ENCODE peak calls at places on chromosomes 7 and 10, in seven cellular contexts. Z is heart right ventricle; H is cardiac muscle cell; R is NCI-H1092 treated with DMSO at 0.1 percent for 48 hours; Q is stimulated activated CD4-positive, alpha-beta T cell treated with anti-CD3 and anti-CD28 coated beads, Interleukin-1b, Interleukin-23, amount 100 ng/mL, for 24 hours; K is Kasumi-1; D is left ventricle myocardium inferior. F is an unnamed sample.

GRCh38 chr10:112446855-112447691 is at the start of the genes VTI1A and ZDHHC6:
- DNase-seq in Q (peak), K (peak), Z (peak), H (peak), R (peak), D (peak), F (no peak)

GRCh38 chr10:100739516-100740368 is 5.6 kb upstream of the PAX2 start:
- DNase-seq in K (no peak), H (no peak), D (no peak), R (no peak), Q (no peak), Z (no peak), F (no peak)

GRCh38 chr7:12696001-12696400 is 8.6 kb downstream of the ARL4A start:
- DNase-seq in H (no peak), Q (no peak), Z (no peak), R (no peak), K (no peak), D (no peak), F (no peak)

GRCh38 chr7:10815546-10815945 is 158.1 kb upstream of the PHF14 start:
- DNase-seq in K (no peak), H (no peak), Q (no peak), Z (no peak), R (peak), D (no peak), F (no peak)

GRCh38 chr10:42428534-42428933 is 209.8 kb downstream of the ZNF33B start:
- DNase-seq in Z (no peak), H (peak), R (no peak), K (peak), Q (no peak), D (no peak), F (no peak)

GRCh38 chr10:93999401-93999851 is 5.7 kb downstream of the PLCE1 start:
- DNase-seq in R (no peak), D (peak), H (peak), K (no peak), Q (no peak), Z (peak), F (no peak)

GRCh38 chr7:8176370-8177081 is 85.4 kb downstream of the ICA1 start:
- DNase-seq in H (no peak), R (peak), Q (no peak), K (peak), D (no peak), Z (no peak), F (no peak)

GRCh38 chr10:117162093-117163021 is 24.3 kb upstream of the VAX1 start:
- DNase-seq in H (no peak), Q (no peak), K (no peak), Z (no peak), D (no peak), R (no peak), F (no peak)

GRCh38 chr7:90387470-90388240 is 15.6 kb upstream of the CLDN12 start:
- DNase-seq in Q (no peak), H (peak), R (no peak), Z (no peak), K (no peak), D (no peak), F (no peak)

GRCh38 chr10:24279166-24279565 is 70.2 kb downstream of the KIAA1217 start:
- DNase-seq in R (no peak), K (no peak), Z (no peak), H (no peak), D (no peak), Q (no peak), F (no peak)

GRCh38 chr10:127736915-127737562 is at the start of gene FOXI2:
- DNase-seq in R (no peak), K (no peak), Q (no peak), D (no peak), H (no peak), Z (peak), F (no peak)

GRCh38 chr10:60848126-60848525 is 69.8 kb downstream of the CDK1 start:
- DNase-seq in H (peak), K (no peak), R (no peak), D (no peak), Z (peak), Q (no peak), F (no peak)

GRCh38 chr7:80675090-80675489 is 36.6 kb downstream of the CD36 start:
- DNase-seq in Q (no peak), D (no peak), Z (no peak), H (no peak), K (no peak), R (no peak), F (no peak)

GRCh38 chr10:132524443-132525285 is 12.9 kb upstream of the INPP5A start:
- DNase-seq in Q (no peak), H (no peak), D (peak), K (no peak), Z (peak), R (no peak), F (no peak)

GRCh38 chr7:746074-747061 is 19.3 kb upstream of the PRKAR1B start:
- DNase-seq in Z (no peak), Q (no peak), K (no peak), H (no peak), D (no peak), R (no peak), F (no peak)

GRCh38 chr10:13943735-13944398 is 357.1 kb downstream of the PRPF18 start:
- DNase-seq in Q (no peak), H (no peak), D (no peak), Z (no peak), K (no peak), R (no peak), F (no peak)

GRCh38 chr7:55624813-55625212 is 52.5 kb upstream of the VOPP1 start:
- DNase-seq in K (no peak), R (no peak), H (no peak), Q (no peak), D (no peak), Z (no peak), F (no peak)

GRCh38 chr10:110834622-110835219 is 37.0 kb upstream of the PDCD4 start:
- DNase-seq in D (no peak), K (peak), Q (no peak), Z (peak), H (peak), R (peak), F (no peak)

GRCh38 chr7:157022681-157023588 is 12.5 kb upstream of the MNX1 start:
- DNase-seq in D (no peak), Q (no peak), H (no peak), K (no peak), R (no peak), Z (no peak), F (no peak)

GRCh38 chr7:134855467-134855866 is 76.0 kb downstream of the CALD1 start:
- DNase-seq in Z (no peak), K (no peak), H (peak), Q (no peak), R (no peak), D (no peak), F (no peak)

GRCh38 chr10:118708571-118708970 is 46.2 kb downstream of the CACUL1 start:
- DNase-seq in Z (no peak), K (no peak), H (no peak), Q (no peak), D (no peak), R (no peak), F (no peak)

GRCh38 chr7:91692800-91693199 is 187.7 kb downstream of the MTERF1 start:
- DNase-seq in H (peak), Q (no peak), R (no peak), D (no peak), K (no peak), Z (no peak), F (no peak)